ENCODE peak calls at places on chromosomes 3 and 15, in eight cellular contexts. Y is HepG2, W is H1, N is K562, L is A549, R is GM12878, F is endothelial cell of umbilical vein, K is HCT116. H is an unnamed sample.

GRCh38 chr3:189227249-189227648 is 55.5 kb downstream of the TPRG1 start:
- DNase-seq in Y (no peak), W (no peak), N (no peak), L (no peak), R (no peak), F (no peak), K (no peak), H (no peak)

GRCh38 chr3:66483006-66483928 is 17.6 kb downstream of the LRIG1 start:
- DNase-seq in Y (no peak), W (no peak), N (no peak), L (no peak), R (no peak), F (peak; percentile 81), K (no peak), H (no peak)

GRCh38 chr3:72258786-72259185 is 473.8 kb upstream of the PROK2 start:
- DNase-seq in Y (no peak), W (no peak), N (no peak), L (no peak), R (no peak), F (no peak), K (no peak), H (peak; percentile 41)

GRCh38 chr3:172627057-172627809 is 83.6 kb downstream of the NCEH1 start:
- DNase-seq in Y (no peak), W (no peak), N (no peak), L (no peak), R (no peak), F (peak; percentile 53), K (no peak), H (peak; percentile 63)

GRCh38 chr3:42582474-42583070 is 805 bp upstream of the SEC22C start:
- DNase-seq in Y (no peak), W (no peak), N (no peak), L (no peak), R (no peak), F (no peak), K (no peak), H (no peak)

GRCh38 chr3:189225431-189225830 is 53.7 kb downstream of the TPRG1 start:
- DNase-seq in Y (no peak), W (no peak), N (no peak), L (no peak), R (no peak), F (no peak), K (no peak), H (no peak)

GRCh38 chr15:82966671-82967071 is 14.2 kb upstream of the HOMER2 start:
- DNase-seq in Y (no peak), W (no peak), N (no peak), L (no peak), R (peak; percentile 51), F (no peak), K (no peak), H (no peak)

GRCh38 chr3:173599673-173600072 is 202.1 kb downstream of the NLGN1 start:
- DNase-seq in Y (no peak), W (no peak), N (no peak), L (no peak), R (no peak), F (no peak), K (no peak), H (no peak)

GRCh38 chr15:92629276-92629974 is 26.1 kb downstream of the FAM174B start:
- DNase-seq in Y (no peak), W (no peak), N (no peak), L (no peak), R (no peak), F (no peak), K (no peak), H (no peak)

GRCh38 chr3:37386627-37387230 is 212.3 kb upstream of the LRRFIP2 start:
- DNase-seq in Y (no peak), W (no peak), N (no peak), L (no peak), R (no peak), F (no peak), K (no peak), H (peak; percentile 83)

GRCh38 chr3:194270627-194271458 is 80.3 kb downstream of the CPN2 start:
- DNase-seq in Y (peak; percentile 43), W (no peak), N (no peak), L (no peak), R (no peak), F (peak; percentile 87), K (peak; percentile 45), H (peak; percentile 21)

GRCh38 chr3:33717866-33718594 is at the start of gene CLASP2:
- DNase-seq in Y (peak; percentile 76), W (peak; percentile 90), N (peak; percentile 96), L (peak; percentile 89), R (peak; percentile 42), F (peak; percentile 91), K (peak; percentile 73), H (peak; percentile 93)
- TF ChIP-seq POLR2A in Y (peak; percentile 40), W (peak; percentile 84), N (peak; percentile 93), L (peak; percentile 84), R (peak; percentile 89), F (peak; percentile 88), K (peak; percentile 74), H (peak; percentile 80)

GRCh38 chr15:40992825-40993224 is 39.6 kb downstream of the CHAC1 start:
- DNase-seq in Y (no peak), W (no peak), N (no peak), L (no peak), R (no peak), F (no peak), K (no peak), H (no peak)
- TF ChIP-seq MAX in Y (no peak), W (no peak), N (no peak), L (no peak), R (no peak), F (no peak), K (no peak), H (no peak)

GRCh38 chr3:196314597-196314996 is 3.4 kb downstream of the DYNLT2B start:
- DNase-seq in Y (no peak), W (no peak), N (no peak), L (no peak), R (no peak), F (no peak), K (no peak), H (no peak)

GRCh38 chr3:196315821-196316220 is 2.2 kb downstream of the DYNLT2B start:
- DNase-seq in Y (no peak), W (no peak), N (no peak), L (no peak), R (no peak), F (no peak), K (no peak), H (no peak)

GRCh38 chr3:196321162-196321561 is 3.1 kb upstream of the DYNLT2B start:
- DNase-seq in Y (no peak), W (no peak), N (no peak), L (no peak), R (no peak), F (no peak), K (no peak), H (peak; percentile 34)

GRCh38 chr3:196320110-196320509 is 2.1 kb upstream of the DYNLT2B start:
- DNase-seq in Y (no peak), W (no peak), N (no peak), L (no peak), R (no peak), F (no peak), K (no peak), H (no peak)

DNA sequence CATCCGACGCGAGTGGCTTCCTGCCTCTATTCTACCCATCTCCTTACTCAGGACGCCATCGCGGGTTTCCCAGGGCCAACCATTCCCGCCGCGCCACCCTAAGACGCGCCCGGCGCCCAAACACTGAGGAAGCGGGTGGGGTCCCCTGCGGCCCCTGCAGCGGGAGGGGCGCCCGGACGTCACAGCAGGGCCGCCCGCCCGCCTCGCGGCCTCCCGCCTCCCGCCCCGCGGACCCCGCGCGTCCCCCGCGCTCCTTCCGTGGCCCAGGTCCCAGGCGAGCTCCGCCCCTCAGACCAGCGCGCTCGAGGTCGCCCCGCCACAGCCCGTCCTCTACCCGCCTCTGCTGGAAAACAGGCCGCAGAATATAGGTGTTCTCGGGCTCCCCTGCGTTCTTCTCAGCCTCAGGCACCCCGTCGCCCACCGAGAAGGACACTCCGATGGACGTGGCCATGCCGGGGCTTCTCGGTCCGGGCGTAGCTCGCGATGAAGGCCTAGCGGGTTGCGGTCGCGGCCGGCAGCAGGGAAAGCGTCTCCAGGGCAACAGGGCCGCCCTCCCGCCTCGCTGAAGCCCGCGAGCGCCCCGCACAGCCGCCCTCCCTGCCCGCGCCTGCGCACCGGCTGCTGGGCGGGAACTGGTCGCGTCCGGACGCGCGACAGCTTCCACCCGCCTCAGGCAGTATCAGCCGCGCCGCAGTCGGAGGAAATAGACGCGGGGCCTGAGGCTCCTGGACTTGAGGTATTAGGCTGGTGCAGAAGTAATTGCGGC is at the start of gene DYNLT2B:
- DNase-seq in Y (peak; percentile 76), W (peak; percentile 89), N (peak; percentile 95), L (peak; percentile 83), R (peak; percentile 67), F (peak; percentile 94), K (peak; percentile 74), H (peak; percentile 94)
- TF ChIP-seq POLR2A in Y (peak; percentile 63), W (peak; percentile 58), N (peak; percentile 91), L (peak; percentile 68), R (peak; percentile 88), F (peak; percentile 96), K (peak; percentile 67), H (peak; percentile 94)

DNA sequence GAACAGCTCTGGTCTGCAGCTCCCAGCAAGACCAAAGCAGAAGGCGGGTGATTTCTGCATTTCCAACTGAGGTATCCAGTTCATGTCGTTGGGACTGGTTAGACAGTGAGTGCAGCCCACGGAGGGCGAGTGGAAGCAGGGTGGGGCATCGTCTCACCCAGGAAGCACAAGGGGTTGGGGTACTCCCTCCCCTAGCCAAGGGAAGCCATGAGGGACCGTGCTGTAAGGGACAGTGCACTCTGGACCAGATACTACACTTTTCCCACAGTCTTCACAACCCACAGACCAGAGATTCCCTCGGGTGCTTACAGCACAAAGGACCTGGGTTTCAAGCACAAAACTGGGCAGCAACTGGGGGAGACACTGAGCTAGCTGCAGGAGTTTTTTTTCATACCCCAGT is 8.5 kb upstream of the SLC25A36 start:
- DNase-seq in Y (no peak), W (no peak), N (no peak), L (no peak), R (no peak), F (no peak), K (no peak), H (no peak)
- TF ChIP-seq MAX in Y (no peak), W (no peak), N (no peak), L (no peak), R (no peak), F (no peak), K (no peak), H (no peak)

GRCh38 chr15:29568840-29569532 is 253.3 kb downstream of the TJP1 start:
- DNase-seq in Y (peak; percentile 23), W (no peak), N (no peak), L (peak; percentile 88), R (no peak), F (no peak), K (peak; percentile 38), H (peak; percentile 7)
- TF ChIP-seq POLR2A in Y (no peak), W (no peak), N (no peak), L (no peak), R (no peak), F (no peak), K (no peak), H (no peak)

GRCh38 chr15:67142142-67143092 is 77.0 kb downstream of the SMAD3 start:
- DNase-seq in Y (no peak), W (no peak), N (no peak), L (no peak), R (no peak), F (peak; percentile 80), K (no peak), H (no peak)
- TF ChIP-seq MAX in Y (no peak), W (no peak), N (no peak), L (peak; percentile 66), R (no peak), F (no peak), K (no peak), H (no peak)

H was measured in NB4.